ENCODE peak calls at places on chromosomes 3 and 15, in four cellular contexts. K is stimulated activated CD8-positive, alpha-beta memory T cell treated with anti-CD3 and anti-CD28 coated beads, Interleukin-4, amount 100 ng/mL, for 4 hours; W is globus pallidus; F is CD4-positive, CD25-positive, alpha-beta regulatory T cell. A is an unnamed sample.

GRCh38 chr3:23490459-23490858 is 287.3 kb downstream of the UBE2E2 start:
- DNase-seq in K (no peak), W (no peak), F (no peak), A (no peak)

GRCh38 chr3:141280086-141280485 is 48.5 kb downstream of the PXYLP1 start:
- DNase-seq in K (no peak), W (no peak), F (no peak), A (peak; percentile 40)

GRCh38 chr3:25558106-25558505 is 106.6 kb downstream of the TOP2B start:
- DNase-seq in K (no peak), W (peak; percentile 17), F (no peak), A (peak; percentile 40)

GRCh38 chr15:68218331-68218730 is 11.2 kb downstream of the CLN6 start:
- DNase-seq in K (no peak), W (no peak), F (no peak), A (no peak)

GRCh38 chr15:78616506-78616905 is 4.3 kb downstream of the CHRNA3 start:
- DNase-seq in K (no peak), W (no peak), F (no peak), A (no peak)

GRCh38 chr15:47384316-47384715 is 333.0 kb upstream of the SEMA6D start:
- DNase-seq in K (no peak), W (no peak), F (no peak), A (peak; percentile 54)

GRCh38 chr3:190435618-190436017 is 14.1 kb downstream of the TMEM207 start:
- DNase-seq in K (no peak), W (no peak), F (no peak), A (no peak)

GRCh38 chr3:134317106-134317947 is 56.9 kb downstream of the AMOTL2 start:
- DNase-seq in K (no peak), W (no peak), F (no peak), A (no peak)

GRCh38 chr3:8990266-8991215 is 27.3 kb upstream of the RAD18 start:
- DNase-seq in K (no peak), W (no peak), F (no peak), A (no peak)

GRCh38 chr15:59999558-60000112 is 4.5 kb upstream of the FOXB1 start:
- DNase-seq in K (no peak), W (no peak), F (no peak), A (no peak)

GRCh38 chr15:57503911-57504598 is 87.6 kb upstream of the MYZAP start:
- DNase-seq in K (no peak), W (no peak), F (no peak), A (no peak)

GRCh38 chr15:72179950-72180581 is 17.5 kb downstream of the GRAMD2A start:
- DNase-seq in K (no peak), W (peak; percentile 85), F (no peak), A (peak; percentile 88)

GRCh38 chr15:70260580-70260979 is 162.9 kb upstream of the TLE3 start:
- DNase-seq in K (no peak), W (no peak), F (no peak), A (no peak)

GRCh38 chr3:16265455-16265786 is 409 bp downstream of the OXNAD1 start:
- DNase-seq in K (no peak), W (no peak), F (no peak), A (no peak)

GRCh38 chr3:178671261-178672191 is 135.3 kb downstream of the KCNMB2 start:
- DNase-seq in K (no peak), W (no peak), F (no peak), A (peak; percentile 8)

GRCh38 chr3:43753743-43754142 is 63.0 kb downstream of the ABHD5 start:
- DNase-seq in K (no peak), W (no peak), F (no peak), A (no peak)

GRCh38 chr3:68705695-68706429 is 226.5 kb downstream of the TAFA4 start:
- DNase-seq in K (no peak), W (no peak), F (no peak), A (no peak)

GRCh38 chr3:147185781-147186180 is 220.6 kb downstream of the ZIC4 start:
- DNase-seq in K (no peak), W (no peak), F (no peak), A (no peak)

A was measured in Ammon's horn.